ENCODE peak calls at places on chromosome 6, in four cellular contexts. Z is K562, S is GM12878, V is HepG2. O is an unnamed sample.

GRCh38 chr6:150072201-150072600 is 3.3 kb upstream of the ULBP3 start:
- DNase-seq in Z (peak; percentile 68), S (no peak), V (peak; percentile 43), O (peak; percentile 63)

GRCh38 chr6:170446841-170447560 is 106.1 kb downstream of the PSMB1 start:
- DNase-seq in Z (no peak), S (no peak), V (no peak), O (no peak)

GRCh38 chr6:33749401-33749800 is 2.7 kb upstream of the IP6K3 start:
- DNase-seq in Z (no peak), S (no peak), V (no peak), O (no peak)

GRCh38 chr6:7636151-7636550 is 46.2 kb downstream of the SNRNP48 start:
- DNase-seq in Z (no peak), S (no peak), V (peak; percentile 23), O (no peak)

GRCh38 chr6:100573169-100573568 is 108.4 kb upstream of the SIM1 start:
- DNase-seq in Z (no peak), S (no peak), V (peak; percentile 15), O (peak; percentile 28)

GRCh38 chr6:162798546-162798945 is 70.8 kb downstream of the PACRG start:
- DNase-seq in Z (no peak), S (no peak), V (no peak), O (no peak)

GRCh38 chr6:111800821-111801220 is 72.4 kb downstream of the FYN start:
- DNase-seq in Z (no peak), S (no peak), V (no peak), O (no peak)

GRCh38 chr6:111601875-111602274 is 3.8 kb downstream of the TRAF3IP2 start:
- DNase-seq in Z (no peak), S (no peak), V (no peak), O (no peak)

GRCh38 chr6:108942556-108943492 is 94.6 kb downstream of the ARMC2 start:
- DNase-seq in Z (no peak), S (no peak), V (no peak), O (no peak)

GRCh38 chr6:41786451-41787218 is 859 bp upstream of the TOMM6 start:
- DNase-seq in Z (peak; percentile 91), S (no peak), V (peak; percentile 76), O (peak; percentile 88)

GRCh38 chr6:9100869-9101575 is 665.7 kb upstream of the SLC35B3 start:
- DNase-seq in Z (no peak), S (no peak), V (no peak), O (no peak)

GRCh38 chr6:112362827-112363565 is 15.9 kb downstream of the RFPL4B start:
- DNase-seq in Z (no peak), S (no peak), V (no peak), O (no peak)

GRCh38 chr6:152975204-152975915 is 7.5 kb downstream of the FBXO5 start:
- DNase-seq in Z (no peak), S (no peak), V (no peak), O (no peak)

GRCh38 chr6:16840725-16841124 is 79.5 kb upstream of the ATXN1 start:
- DNase-seq in Z (no peak), S (no peak), V (no peak), O (no peak)

GRCh38 chr6:150535818-150536220 is 63.9 kb upstream of the PLEKHG1 start:
- DNase-seq in Z (no peak), S (no peak), V (peak; percentile 59), O (no peak)

GRCh38 chr6:46323312-46323965 is 152.7 kb upstream of the ENPP5 start:
- DNase-seq in Z (no peak), S (no peak), V (no peak), O (no peak)

GRCh38 chr6:159106627-159107241 is 61.9 kb upstream of the TAGAP start:
- DNase-seq in Z (peak; percentile 84), S (peak; percentile 92), V (peak; percentile 33), O (peak; percentile 90)

GRCh38 chr6:3231213-3232016 is 4.0 kb upstream of the TUBB2B start:
- DNase-seq in Z (no peak), S (no peak), V (peak; percentile 80), O (peak; percentile 93)

GRCh38 chr6:82980086-82980485 is 85.6 kb downstream of the UBE3D start:
- DNase-seq in Z (no peak), S (no peak), V (no peak), O (no peak)

GRCh38 chr6:37783025-37783825 is 36.3 kb upstream of the ZFAND3 start:
- DNase-seq in Z (no peak), S (no peak), V (no peak), O (peak; percentile 82)

DNA sequence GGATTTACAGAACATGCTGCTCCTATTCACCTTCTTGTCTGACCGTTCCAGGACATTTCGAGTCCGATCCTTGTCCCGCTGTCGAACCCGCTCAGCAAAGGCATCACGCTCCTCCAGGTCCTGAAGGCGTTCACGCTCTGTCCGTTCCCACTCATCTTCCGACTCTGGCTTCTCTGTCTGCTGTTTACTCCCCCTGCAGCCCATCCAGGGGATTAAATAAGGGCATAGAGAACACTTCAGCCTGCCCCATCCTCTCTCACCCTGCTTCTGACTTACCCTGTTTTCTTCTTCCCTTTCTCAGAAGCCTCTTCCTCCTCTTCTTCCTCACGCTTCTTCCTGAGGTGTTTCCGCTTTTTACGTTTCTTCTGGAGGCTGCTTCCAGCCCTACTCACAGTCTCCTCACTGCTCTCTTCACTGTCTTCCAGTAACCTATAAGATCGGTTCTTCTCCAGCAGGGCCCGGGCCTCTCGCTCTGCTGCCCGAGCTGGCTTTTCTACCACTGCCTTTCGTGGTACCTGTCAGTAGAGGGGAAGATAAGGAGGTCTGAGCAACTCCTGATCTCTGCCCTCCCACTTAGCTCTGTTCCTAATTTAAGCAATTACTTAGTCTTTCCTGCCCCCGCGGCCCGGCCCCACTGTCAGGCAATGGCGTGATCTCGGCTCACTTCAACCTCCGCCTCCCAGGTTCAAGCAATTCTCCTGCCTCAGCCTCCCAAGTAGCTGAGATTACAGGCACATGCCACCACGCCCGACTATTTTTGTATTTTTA is 1.9 kb downstream of the DHX16 start:
- DNase-seq in Z (peak; percentile 60), S (no peak), V (peak; percentile 45), O (peak; percentile 38)
- TF ChIP-seq JUNB in Z (no peak), S (no peak), V (no peak), O (no peak)

GRCh38 chr6:14968056-14968643 is 277.7 kb upstream of the JARID2 start:
- DNase-seq in Z (no peak), S (no peak), V (no peak), O (no peak)
- H4K20me1 ChIP-seq in Z (no peaks in the 10 kb centered on the region), S (no peaks in the 10 kb centered on the region), V (no peaks in the 10 kb centered on the region), O (no peaks in the 10 kb centered on the region)

DNA sequence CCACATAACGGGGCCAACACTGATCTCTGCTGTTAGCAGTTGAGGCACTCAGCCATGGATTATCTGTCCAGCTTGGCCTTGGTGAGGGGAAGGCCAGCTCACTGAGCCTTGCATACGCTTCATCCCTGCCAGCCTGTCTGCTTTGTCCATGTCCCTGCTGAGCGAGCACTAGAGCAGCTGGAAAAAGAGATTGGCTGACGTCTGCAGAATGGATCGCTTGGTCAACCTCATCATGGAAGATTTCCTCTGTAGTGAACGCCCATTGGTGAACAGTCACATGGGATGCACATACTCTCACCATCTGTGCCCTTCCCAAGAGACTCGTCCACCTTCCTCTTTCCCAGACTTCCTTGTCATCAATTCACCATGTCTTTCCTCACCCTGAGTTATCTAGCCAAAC is 26.9 kb downstream of the MUC22 start:
- DNase-seq in Z (no peak), S (no peak), V (no peak), O (no peak)
- TF ChIP-seq CREB1 in Z (no peak), S (no peak), V (no peak), O (no peak)

GRCh38 chr6:80333342-80333741 is 226.9 kb downstream of the BCKDHB start:
- DNase-seq in Z (no peak), S (no peak), V (no peak), O (no peak)

GRCh38 chr6:80336906-80337305 is 230.4 kb downstream of the BCKDHB start:
- DNase-seq in Z (no peak), S (no peak), V (no peak), O (no peak)

GRCh38 chr6:80335061-80335660 is 228.7 kb downstream of the BCKDHB start:
- DNase-seq in Z (no peak), S (no peak), V (no peak), O (no peak)

GRCh38 chr6:80341330-80341729 is 234.9 kb downstream of the BCKDHB start:
- DNase-seq in Z (no peak), S (no peak), V (no peak), O (no peak)

GRCh38 chr6:80338201-80338836 is 231.8 kb downstream of the BCKDHB start:
- DNase-seq in Z (peak; percentile 71), S (no peak), V (peak; percentile 47), O (peak; percentile 89)
- TF ChIP-seq JUNB in Z (no peak), S (no peak), V (no peak), O (no peak)

GRCh38 chr6:156842598-156843250 is 65.5 kb downstream of the ARID1B start:
- DNase-seq in Z (no peak), S (no peak), V (no peak), O (no peak)

GRCh38 chr6:156840136-156840535 is 63.0 kb downstream of the ARID1B start:
- DNase-seq in Z (no peak), S (no peak), V (no peak), O (no peak)

GRCh38 chr6:156839591-156840001 is 62.4 kb downstream of the ARID1B start:
- DNase-seq in Z (peak; percentile 32), S (no peak), V (no peak), O (no peak)

GRCh38 chr6:156840606-156841005 is 63.4 kb downstream of the ARID1B start:
- DNase-seq in Z (no peak), S (no peak), V (no peak), O (no peak)

DNA sequence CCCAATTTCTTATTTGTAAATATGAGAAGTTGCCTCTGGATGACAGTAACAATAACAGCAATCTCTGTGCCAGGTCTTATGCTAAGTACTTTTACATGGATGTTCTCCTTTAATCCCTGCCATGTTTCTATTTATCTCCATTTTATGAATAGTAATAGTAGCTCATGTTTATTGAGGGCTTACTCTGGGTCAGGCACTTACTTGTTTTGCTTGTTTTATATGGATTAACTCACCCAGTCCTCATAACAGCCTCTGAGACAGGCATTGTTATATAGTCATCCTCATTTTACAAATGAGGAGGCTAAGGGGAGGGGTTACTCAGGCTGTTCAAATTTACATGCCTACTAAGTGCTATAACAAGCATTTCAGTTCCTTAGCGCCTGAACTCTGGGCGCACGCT is 64.3 kb downstream of the ARID1B start:
- DNase-seq in Z (no peak), S (no peak), V (no peak), O (no peak)
- H4K20me1 ChIP-seq in Z (peaks cover 18% of the 10 kb centered on the region), S (peaks cover 6% of the 10 kb centered on the region), V (peaks cover 7% of the 10 kb centered on the region), O (peaks cover 15% of the 10 kb centered on the region)

GRCh38 chr6:75449625-75450206 is 43.9 kb downstream of the FILIP1 start:
- DNase-seq in Z (no peak), S (no peak), V (no peak), O (no peak)
- TF ChIP-seq CREB1 in Z (no peak), S (no peak), V (no peak), O (no peak)

GRCh38 chr6:131692589-131692988 is 8.6 kb downstream of the OR2A4 start:
- DNase-seq in Z (no peak), S (no peak), V (no peak), O (no peak)

GRCh38 chr6:131693384-131693783 is 7.8 kb downstream of the OR2A4 start:
- DNase-seq in Z (no peak), S (no peak), V (no peak), O (no peak)

GRCh38 chr6:131696956-131697355 is 4.2 kb downstream of the OR2A4 start:
- DNase-seq in Z (no peak), S (no peak), V (no peak), O (no peak)

GRCh38 chr6:131694832-131695426 is 6.3 kb downstream of the OR2A4 start:
- DNase-seq in Z (peak; percentile 48), S (no peak), V (peak; percentile 77), O (peak; percentile 91)
- TF ChIP-seq JUNB in Z (no peak), S (no peak), V (no peak), O (no peak)

O was measured in GM23338.